ENCODE peak calls at places on chromosomes 1 and 21, in eight cellular contexts. I, P, E, K, C, Z, X and O are unnamed samples.

GRCh38 chr1:29569971-29570634 is 333.8 kb downstream of the PTPRU start:
- DNase-seq in C (no peak), X (no peak), K (no peak), E (no peak), Z (no peak), I (no peak), P (no peak), O (no peak)

GRCh38 chr21:41928621-41929220 is 25.1 kb downstream of the C2CD2 start:
- DNase-seq in X (no peak), P (no peak), Z (no peak), C (no peak), I (no peak), K (no peak), E (no peak), O (no peak)

GRCh38 chr1:32897082-32898049 is 3.8 kb downstream of the TMEM54 start:
- DNase-seq in P (no peak), C (no peak), Z (no peak), K (no peak), E (no peak), X (no peak), I (no peak), O (no peak)

GRCh38 chr21:17732306-17732705 is 86.8 kb downstream of the C21orf91 start:
- DNase-seq in K (peak), I (no peak), X (no peak), E (no peak), Z (no peak), C (no peak), P (no peak), O (peak)

GRCh38 chr1:45864124-45864721 is 60.8 kb downstream of the MAST2 start:
- DNase-seq in E (no peak), P (no peak), C (no peak), X (no peak), Z (no peak), K (no peak), I (no peak), O (no peak)

GRCh38 chr1:218658899-218659298 is 313.8 kb downstream of the TGFB2 start:
- DNase-seq in K (no peak), E (no peak), P (no peak), I (no peak), Z (no peak), X (no peak), C (no peak), O (no peak)

GRCh38 chr1:8817413-8818324 is at the start of gene RERE:
- DNase-seq in P (peak), I (peak), C (peak), E (peak), X (peak), K (peak), Z (peak), O (peak)

GRCh38 chr1:2233997-2234761 is 6.1 kb downstream of the SKI start:
- DNase-seq in K (no peak), I (peak), C (no peak), X (no peak), P (peak), E (peak), Z (peak), O (no peak)

GRCh38 chr1:51734899-51735745 is 118.2 kb downstream of the OSBPL9 start:
- DNase-seq in C (no peak), I (peak), K (no peak), X (peak), P (no peak), E (no peak), Z (no peak), O (no peak)

GRCh38 chr1:16195518-16195905 is 16.9 kb downstream of the ARHGEF19 start:
- DNase-seq in K (no peak), X (no peak), Z (no peak), P (no peak), E (no peak), I (no peak), C (no peak), O (no peak)

GRCh38 chr1:203905275-203905674 is 43.9 kb downstream of the SNRPE start:
- DNase-seq in K (no peak), Z (no peak), C (no peak), I (no peak), P (no peak), X (no peak), E (no peak), O (no peak)

GRCh38 chr1:173505401-173505800 is 28.3 kb downstream of the PRDX6 start:
- DNase-seq in K (no peak), Z (no peak), P (no peak), E (no peak), I (no peak), C (no peak), X (no peak), O (no peak)

GRCh38 chr1:153509729-153510354 is 25.9 kb downstream of the S100A6 start:
- DNase-seq in E (peak), X (no peak), P (no peak), K (peak), I (peak), Z (peak), C (peak), O (no peak)

GRCh38 chr1:92808353-92808752 is 23.4 kb upstream of the EVI5 start:
- DNase-seq in E (no peak), Z (no peak), K (no peak), I (no peak), P (no peak), C (no peak), X (no peak), O (no peak)

GRCh38 chr21:33299181-33299752 is 25.5 kb upstream of the IFNAR1 start:
- DNase-seq in Z (no peak), E (peak), P (no peak), C (peak), X (no peak), K (no peak), I (no peak), O (no peak)

GRCh38 chr21:39625211-39625895 is 12.6 kb downstream of the B3GALT5 start:
- DNase-seq in P (no peak), I (no peak), Z (no peak), C (no peak), X (no peak), K (no peak), E (no peak), O (no peak)

GRCh38 chr21:31733521-31734149 is 1.7 kb upstream of the SCAF4 start:
- DNase-seq in C (no peak), P (no peak), X (no peak), E (no peak), Z (no peak), K (no peak), I (no peak), O (no peak)

GRCh38 chr1:31708324-31708723 is 4.5 kb upstream of the COL16A1 start:
- DNase-seq in P (no peak), X (no peak), C (no peak), I (no peak), Z (no peak), E (no peak), K (no peak), O (peak)

GRCh38 chr21:34133392-34133791 is 60.0 kb downstream of the MRPS6 start:
- DNase-seq in Z (no peak), X (no peak), K (no peak), C (no peak), P (no peak), E (no peak), I (no peak), O (no peak)

GRCh38 chr1:12052008-12052573 is 11.0 kb upstream of the TNFRSF8 start:
- DNase-seq in X (no peak), E (peak), K (no peak), Z (no peak), C (peak), P (no peak), I (peak), O (no peak)